ENCODE peak calls at places on chromosomes 11 and 22, in nine cellular contexts. P, A, E, Q, H, X, U, V and I are unnamed samples.

GRCh38 chr11:132024587-132025295 is 654.3 kb downstream of the NTM start:
- DNase-seq in P (no peak), H (no peak), Q (no peak), E (no peak), A (no peak), U (no peak), V (no peak), X (no peak), I (no peak)

GRCh38 chr11:134664863-134665535 is 253.0 kb upstream of the B3GAT1 start:
- DNase-seq in H (no peak), A (no peak), X (peak; percentile 58), P (no peak), Q (no peak), V (no peak), U (no peak), E (no peak), I (no peak)

GRCh38 chr11:88050247-88050646 is 125.0 kb downstream of the RAB38 start:
- DNase-seq in Q (no peak), V (no peak), X (no peak), U (no peak), A (no peak), H (no peak), E (no peak), P (no peak), I (no peak)

GRCh38 chr11:40149721-40150120 is 1309.7 kb downstream of the LRRC4C start:
- DNase-seq in E (no peak), H (no peak), A (no peak), V (no peak), Q (no peak), U (no peak), P (no peak), X (no peak), I (no peak)

GRCh38 chr22:22479999-22480532 is 28.5 kb downstream of the ZNF280B start:
- DNase-seq in U (no peak), P (no peak), V (no peak), A (no peak), X (no peak), E (no peak), H (no peak), Q (no peak), I (no peak)

GRCh38 chr11:87398913-87399312 is 361.2 kb downstream of the TMEM135 start:
- DNase-seq in A (peak; percentile 41), Q (no peak), X (peak; percentile 88), V (no peak), P (peak; percentile 57), E (no peak), H (peak; percentile 55), U (no peak), I (no peak)

GRCh38 chr11:63880031-63880841 is 36.7 kb downstream of the RCOR2 start:
- DNase-seq in Q (no peak), A (no peak), P (no peak), U (peak; percentile 28), H (no peak), E (no peak), V (no peak), X (no peak), I (no peak)

GRCh38 chr22:28395920-28396447 is 283.7 kb downstream of the TTC28 start:
- DNase-seq in H (no peak), A (no peak), Q (no peak), V (no peak), U (no peak), X (no peak), P (no peak), E (no peak), I (no peak)

GRCh38 chr11:16095756-16096155 is 260.6 kb downstream of the SOX6 start:
- DNase-seq in P (no peak), A (no peak), V (no peak), U (no peak), H (no peak), Q (no peak), E (no peak), X (no peak), I (no peak)

GRCh38 chr22:50633771-50634170 is 5.8 kb upstream of the ARSA start:
- DNase-seq in H (no peak), A (no peak), V (no peak), Q (peak; percentile 7), P (no peak), U (no peak), E (no peak), X (no peak), I (no peak)

GRCh38 chr22:38299001-38299651 is 18.1 kb downstream of the CSNK1E start:
- DNase-seq in Q (no peak), E (no peak), X (no peak), H (no peak), V (no peak), U (no peak), P (no peak), A (no peak), I (no peak)

GRCh38 chr11:42338056-42338455 is 878.6 kb upstream of the LRRC4C start:
- DNase-seq in H (no peak), U (no peak), V (no peak), E (no peak), X (no peak), Q (no peak), P (no peak), A (no peak), I (no peak)

GRCh38 chr11:84890706-84891105 is 736.4 kb downstream of the DLG2 start:
- DNase-seq in E (peak; percentile 33), A (no peak), V (no peak), X (no peak), Q (no peak), U (peak; percentile 91), H (no peak), P (no peak), I (no peak)

GRCh38 chr11:134452026-134452848 is 40.2 kb upstream of the B3GAT1 start:
- DNase-seq in E (no peak), Q (no peak), V (no peak), H (no peak), A (no peak), U (no peak), X (peak; percentile 43), P (no peak), I (no peak)

GRCh38 chr11:69671734-69672465 is 3.3 kb downstream of the LTO1 start:
- DNase-seq in Q (no peak), E (no peak), U (no peak), H (no peak), P (no peak), X (peak; percentile 41), A (no peak), V (no peak), I (no peak)

GRCh38 chr11:69667619-69668604 is 7.2 kb downstream of the LTO1 start:
- DNase-seq in V (no peak), A (no peak), X (peak; percentile 40), U (no peak), P (no peak), E (no peak), Q (peak; percentile 11), H (no peak), I (no peak)

GRCh38 chr11:69669486-69669885 is 5.7 kb downstream of the LTO1 start:
- DNase-seq in V (no peak), Q (peak; percentile 11), E (no peak), U (no peak), A (no peak), P (no peak), H (no peak), X (peak; percentile 54), I (no peak)

GRCh38 chr11:69666752-69667536 is 8.2 kb downstream of the LTO1 start:
- DNase-seq in H (no peak), P (no peak), X (peak; percentile 50), U (no peak), Q (peak; percentile 15), E (peak; percentile 4), V (no peak), A (no peak), I (no peak)

GRCh38 chr11:69670158-69670845 is 4.9 kb downstream of the LTO1 start:
- DNase-seq in A (peak; percentile 80), Q (peak; percentile 93), P (peak; percentile 87), U (peak; percentile 92), E (peak; percentile 86), X (peak; percentile 92), H (peak; percentile 84), V (peak; percentile 40), I (peak; percentile 77)
- H3K4me3 ChIP-seq in A (no peak overlapping the region), Q (no peak overlapping the region), P (no peak overlapping the region), U (no peak overlapping the region), E (no peak overlapping the region), X (no peak overlapping the region), H (no peak overlapping the region), V (no peak overlapping the region), I (no peak overlapping the region)

GRCh38 chr11:30481385-30481784 is 104.8 kb downstream of the MPPED2 start:
- DNase-seq in H (no peak), X (no peak), A (no peak), Q (peak; percentile 11), V (no peak), U (peak; percentile 57), E (no peak), P (no peak), I (no peak)
- H3K27ac ChIP-seq in H (peak overlapping the region; percentile 55), X (peak overlapping the region; percentile 73), A (no peak overlapping the region), Q (no peak overlapping the region), V (no peak overlapping the region), U (no peak overlapping the region), E (peak overlapping the region; percentile 12), P (peak overlapping the region; percentile 68), I (no peak overlapping the region)

GRCh38 chr11:27722945-27723344 is 22.7 kb upstream of the BDNF start:
- DNase-seq in U (peak; percentile 55), H (no peak), X (no peak), V (no peak), A (no peak), Q (peak; percentile 41), E (peak; percentile 9), P (no peak), I (no peak)

GRCh38 chr11:27721505-27722116 is 21.4 kb upstream of the BDNF start:
- DNase-seq in U (peak; percentile 9), A (no peak), E (no peak), P (no peak), V (no peak), Q (no peak), X (no peak), H (no peak), I (no peak)

GRCh38 chr11:27723685-27724084 is 23.4 kb upstream of the BDNF start:
- DNase-seq in E (no peak), P (no peak), H (no peak), A (no peak), X (no peak), V (no peak), Q (no peak), U (no peak), I (no peak)

GRCh38 chr11:27720277-27720830 is 20.1 kb upstream of the BDNF start:
- DNase-seq in H (no peak), Q (peak; percentile 62), A (no peak), V (no peak), U (peak; percentile 94), E (peak; percentile 50), X (no peak), P (no peak), I (no peak)

GRCh38 chr11:27722117-27722844 is 22.0 kb upstream of the BDNF start:
- DNase-seq in E (peak; percentile 16), Q (peak; percentile 64), V (no peak), H (no peak), P (no peak), U (peak; percentile 58), A (no peak), X (no peak), I (no peak)
- H3K4me3 ChIP-seq in E (peak overlapping the region; percentile 52), Q (peak overlapping the region; percentile 71), V (no peak overlapping the region), H (peak overlapping the region; percentile 46), P (peak overlapping the region; percentile 63), U (peak overlapping the region; percentile 69), A (peak overlapping the region; percentile 54), X (peak overlapping the region; percentile 30), I (peak overlapping the region; percentile 11)

DNA sequence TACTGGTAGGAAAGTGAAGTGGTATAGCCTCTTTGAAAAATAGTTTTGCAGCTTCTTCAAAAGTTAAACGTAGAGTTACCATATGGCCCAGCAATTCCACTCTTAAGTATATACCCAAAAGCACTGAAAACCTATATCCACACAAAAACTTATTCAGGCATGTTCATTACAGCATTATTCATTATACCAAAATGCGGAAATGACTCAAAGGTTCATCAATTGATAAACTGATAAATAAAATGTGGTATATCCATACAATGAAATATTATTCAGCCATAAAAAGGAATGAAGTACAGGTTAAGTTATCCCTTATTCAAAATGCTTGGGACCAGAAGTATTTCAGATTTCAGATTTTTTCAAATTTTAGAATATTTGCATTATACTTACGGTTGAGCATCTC is 35.8 kb upstream of the UBASH3B start:
- DNase-seq in P (no peak), A (no peak), U (no peak), Q (no peak), H (no peak), V (no peak), E (no peak), X (no peak), I (no peak)
- H3K27ac ChIP-seq in P (no peak overlapping the region), A (no peak overlapping the region), U (no peak overlapping the region), Q (no peak overlapping the region), H (no peak overlapping the region), V (no peak overlapping the region), E (no peak overlapping the region), X (no peak overlapping the region), I (no peak overlapping the region)